ENCODE peak calls at places on chromosome 22, in five cellular contexts. K, L, S, O and F are unnamed samples.

GRCh38 chr22:39825661-39826102 is 67.9 kb downstream of the ENTHD1 start:
- DNase-seq in K (no peak), L (no peak), S (no peak), O (no peak), F (no peak)

GRCh38 chr22:37508431-37508963 is 10.7 kb downstream of the CARD10 start:
- DNase-seq in K (no peak), L (no peak), S (no peak), O (no peak), F (no peak)

GRCh38 chr22:48146426-48146825 is 1384.0 kb downstream of the TBC1D22A start:
- DNase-seq in K (no peak), L (no peak), S (peak; percentile 49), O (peak; percentile 57), F (no peak)

GRCh38 chr22:18088825-18089568 is 11.2 kb downstream of the PEX26 start:
- DNase-seq in K (peak; percentile 76), L (no peak), S (peak; percentile 85), O (no peak), F (no peak)

GRCh38 chr22:30089655-30089974 is 9.4 kb downstream of the HORMAD2 start:
- DNase-seq in K (no peak), L (no peak), S (no peak), O (no peak), F (no peak)

GRCh38 chr22:31295413-31295812 is 3.1 kb upstream of the PIK3IP1 start:
- DNase-seq in K (no peak), L (no peak), S (no peak), O (no peak), F (no peak)

GRCh38 chr22:43381693-43382092 is 30.1 kb upstream of the MPPED1 start:
- DNase-seq in K (no peak), L (no peak), S (no peak), O (no peak), F (no peak)

GRCh38 chr22:45916515-45916914 is 60.4 kb downstream of the WNT7B start:
- DNase-seq in K (no peak), L (no peak), S (no peak), O (no peak), F (no peak)

GRCh38 chr22:19085233-19086043 is 36.8 kb downstream of the DGCR2 start:
- DNase-seq in K (no peak), L (no peak), S (no peak), O (peak; percentile 32), F (peak; percentile 39)

GRCh38 chr22:32389685-32390084 is 22.4 kb downstream of the RTCB start:
- DNase-seq in K (no peak), L (no peak), S (peak; percentile 17), O (no peak), F (peak; percentile 48)

GRCh38 chr22:47544696-47545095 is 782.2 kb downstream of the TBC1D22A start:
- DNase-seq in K (no peak), L (no peak), S (no peak), O (no peak), F (no peak)

GRCh38 chr22:25875461-25875860 is 133.5 kb downstream of the MYO18B start:
- DNase-seq in K (no peak), L (no peak), S (no peak), O (no peak), F (no peak)

GRCh38 chr22:49948958-49949913 is 11.3 kb upstream of the PIM3 start:
- DNase-seq in K (no peak), L (no peak), S (no peak), O (no peak), F (no peak)

GRCh38 chr22:17706451-17706900 is 67.8 kb downstream of the BID start:
- DNase-seq in K (peak; percentile 35), L (no peak), S (peak; percentile 45), O (no peak), F (peak; percentile 91)